ENCODE peak calls at places on chromosomes 11 and 22, in ten cellular contexts. A is bronchial epithelial cell; N is H7; F is tibial artery; M is DND-41; X is activated naive CD8-positive, alpha-beta T cell treated with anti-CD3 and anti-CD28 coated beads, Interleukin-2, amount 50 U/mL, for 24 hours; O is activated CD8-positive, alpha-beta T cell treated with anti-CD3 and anti-CD28 coated beads for 36 hours; P is ovary; Z is SK-MEL-5; G is A549. D is an unnamed sample.
A peak's percentile ranks its signal among the peaks of the same experiment; 100 is the strongest.

GRCh38 chr22:25572708-25573161 is 8.3 kb downstream of the GRK3 start:
- DNase-seq in A (no peak), F (no peak), P (no peak), O (no peak), G (no peak), Z (no peak), M (no peak), X (no peak), N (no peak), D (no peak)

GRCh38 chr11:65316311-65316978 is 1.8 kb downstream of the CDC42EP2 start:
- DNase-seq in X (no peak), Z (no peak), F (no peak), G (peak; percentile 29), M (no peak), N (no peak), A (peak; percentile 67), O (no peak), P (no peak), D (no peak)

GRCh38 chr11:33376331-33377099 is 119.3 kb downstream of the HIPK3 start:
- DNase-seq in X (no peak), G (no peak), O (no peak), Z (no peak), F (no peak), N (peak; percentile 78), A (no peak), M (no peak), P (no peak), D (no peak)

GRCh38 chr22:26004477-26004876 is 164.8 kb upstream of the SEZ6L start:
- DNase-seq in F (no peak), P (no peak), G (no peak), X (no peak), N (no peak), Z (no peak), M (no peak), O (no peak), A (no peak), D (no peak)

GRCh38 chr22:19061471-19062138 is 60.6 kb downstream of the DGCR2 start:
- DNase-seq in P (no peak), A (no peak), M (no peak), N (no peak), X (no peak), Z (no peak), F (no peak), O (no peak), G (no peak), D (peak; percentile 2)

GRCh38 chr11:11691296-11692141 is 69.7 kb upstream of the GALNT18 start:
- DNase-seq in Z (no peak), M (no peak), F (no peak), X (no peak), O (no peak), A (no peak), P (no peak), G (no peak), N (no peak), D (no peak)

GRCh38 chr11:123063396-123064267 is 1.7 kb upstream of the HSPA8 start:
- DNase-seq in X (peak; percentile 40), A (peak; percentile 54), M (peak; percentile 69), F (no peak), Z (peak; percentile 67), P (peak; percentile 45), O (peak; percentile 64), N (no peak), G (peak; percentile 69), D (peak; percentile 57)

GRCh38 chr11:35030716-35031213 is 108.2 kb upstream of the CD44 start:
- DNase-seq in P (no peak), Z (peak; percentile 87), O (peak; percentile 45), A (peak; percentile 98), N (no peak), F (peak; percentile 87), G (peak; percentile 91), X (peak; percentile 33), M (no peak), D (peak; percentile 68)

GRCh38 chr11:75195164-75195962 is 44.5 kb downstream of the SLCO2B1 start:
- DNase-seq in P (no peak), X (no peak), A (no peak), Z (no peak), M (no peak), O (no peak), N (no peak), G (no peak), F (peak; percentile 84), D (no peak)

GRCh38 chr11:127651175-127651887 is 650.8 kb upstream of the KIRREL3 start:
- DNase-seq in N (no peak), A (peak; percentile 1), P (no peak), G (no peak), Z (peak; percentile 68), X (no peak), M (no peak), O (no peak), F (no peak), D (no peak)

GRCh38 chr11:548700-549603 is 11.6 kb downstream of the LMNTD2 start:
- DNase-seq in P (no peak), A (no peak), F (no peak), X (no peak), N (no peak), O (no peak), G (no peak), M (no peak), Z (no peak), D (no peak)